ENCODE peak calls at places on chromosomes 16 and 17, in seven cellular contexts. M is breast epithelium; Q is fibroblast of lung; O is CD4-positive, alpha-beta memory T cell; S is uterus; P is left ventricle myocardium inferior; D is endothelial cell of umbilical vein. F is an unnamed sample. For H3K4me1, the result is how much of the 10 kb centered on the place peaks cover.

GRCh38 chr17:81553616-81554181 is 1.5 kb upstream of the FAAP100 start:
- DNase-seq in M (no peak), Q (peak), O (no peak), S (peak), P (no peak), D (peak), F (peak)

GRCh38 chr17:19739241-19740201 is 8.6 kb downstream of the ALDH3A1 start:
- DNase-seq in M (no peak), Q (no peak), O (no peak), S (no peak), P (no peak), D (no peak), F (no peak)

GRCh38 chr16:11721781-11722467 is 20.7 kb downstream of the TXNDC11 start:
- DNase-seq in M (no peak), Q (no peak), O (no peak), S (no peak), P (no peak), D (no peak), F (no peak)

GRCh38 chr17:48571024-48571818 is 6.9 kb downstream of the HOXB4 start:
- DNase-seq in M (no peak), Q (peak), O (no peak), S (no peak), P (no peak), D (peak), F (no peak)

GRCh38 chr17:72380737-72381136 is 259.9 kb downstream of the SOX9 start:
- DNase-seq in M (no peak), Q (no peak), O (no peak), S (no peak), P (no peak), D (no peak), F (no peak)

GRCh38 chr17:35801583-35802224 is 6.3 kb upstream of the MMP28 start:
- DNase-seq in M (peak), Q (peak), O (no peak), S (peak), P (peak), D (peak), F (peak)

GRCh38 chr17:80882926-80883685 is 108.5 kb upstream of the CHMP6 start:
- DNase-seq in M (no peak), Q (no peak), O (no peak), S (no peak), P (no peak), D (no peak), F (peak)

GRCh38 chr17:51319186-51319585 is 58.8 kb downstream of the UTP18 start:
- DNase-seq in M (no peak), Q (no peak), O (no peak), S (no peak), P (no peak), D (no peak), F (no peak)

GRCh38 chr16:77556203-77556602 is 121.4 kb upstream of the ADAMTS18 start:
- DNase-seq in M (no peak), Q (peak), O (no peak), S (no peak), P (no peak), D (no peak), F (no peak)

GRCh38 chr17:17033466-17033865 is 8.8 kb upstream of the MPRIP start:
- DNase-seq in M (no peak), Q (peak), O (no peak), S (no peak), P (no peak), D (no peak), F (no peak)

GRCh38 chr16:75311383-75311938 is 60.0 kb upstream of the BCAR1 start:
- DNase-seq in M (no peak), Q (peak), O (no peak), S (no peak), P (no peak), D (no peak), F (no peak)

GRCh38 chr16:85061566-85061965 is 34.0 kb downstream of the KIAA0513 start:
- DNase-seq in M (no peak), Q (no peak), O (no peak), S (no peak), P (peak), D (no peak), F (no peak)

GRCh38 chr17:27653572-27653971 is 22.6 kb downstream of the LGALS9 start:
- DNase-seq in M (no peak), Q (no peak), O (no peak), S (no peak), P (no peak), D (no peak), F (peak)

GRCh38 chr17:72424505-72425117 is 303.8 kb downstream of the SOX9 start:
- DNase-seq in M (no peak), Q (no peak), O (no peak), S (no peak), P (no peak), D (no peak), F (no peak)

GRCh38 chr17:79711715-79712305 is 18.9 kb upstream of the ENPP7 start:
- DNase-seq in M (peak), Q (no peak), O (no peak), S (no peak), P (no peak), D (no peak), F (no peak)

GRCh38 chr17:60154616-60155426 is 5.0 kb downstream of the CA4 start:
- DNase-seq in M (no peak), Q (peak), O (no peak), S (peak), P (no peak), D (peak), F (peak)

GRCh38 chr17:55440391-55440790 is 18.8 kb upstream of the MMD start:
- DNase-seq in M (no peak), Q (no peak), O (no peak), S (no peak), P (no peak), D (no peak), F (no peak)

GRCh38 chr16:88349903-88350900 is 32.6 kb upstream of the ZNF469 start:
- DNase-seq in M (no peak), Q (no peak), O (no peak), S (no peak), P (peak), D (no peak), F (peak)

GRCh38 chr17:61818225-61818624 is 45.1 kb downstream of the BRIP1 start:
- DNase-seq in M (no peak), Q (no peak), O (no peak), S (no peak), P (no peak), D (no peak), F (no peak)

GRCh38 chr17:81242421-81243332 is 3.6 kb downstream of the NDUFAF8 start:
- DNase-seq in M (no peak), Q (no peak), O (no peak), S (no peak), P (no peak), D (no peak), F (peak)

GRCh38 chr16:67389911-67390815 is 3.1 kb downstream of the TPPP3 start:
- DNase-seq in M (no peak), Q (no peak), O (no peak), S (peak), P (peak), D (no peak), F (no peak)

GRCh38 chr17:82399601-82400101 is 18.5 kb upstream of the HEXD start:
- DNase-seq in M (no peak), Q (no peak), O (no peak), S (no peak), P (no peak), D (no peak), F (peak)

GRCh38 chr17:49549311-49549605 is 26.4 kb upstream of the NXPH3 start:
- DNase-seq in M (no peak), Q (no peak), O (no peak), S (no peak), P (no peak), D (no peak), F (no peak)

GRCh38 chr17:80443498-80443897 is 28.5 kb downstream of the ENDOV start:
- DNase-seq in M (no peak), Q (no peak), O (no peak), S (no peak), P (no peak), D (no peak), F (no peak)

GRCh38 chr16:86396918-86397317 is 113.4 kb upstream of the FOXF1 start:
- DNase-seq in M (no peak), Q (peak), O (no peak), S (peak), P (no peak), D (peak), F (no peak)

GRCh38 chr16:49650603-49651002 is 205.3 kb downstream of the ZNF423 start:
- DNase-seq in M (no peak), Q (no peak), O (no peak), S (no peak), P (no peak), D (no peak), F (no peak)

GRCh38 chr17:40791808-40792436 is 7.8 kb downstream of the KRT28 start:
- DNase-seq in M (no peak), Q (peak), O (no peak), S (no peak), P (no peak), D (peak), F (no peak)

GRCh38 chr16:67170168-67170947 is at the start of gene NOL3:
- DNase-seq in M (peak), Q (peak), O (no peak), S (peak), P (peak), D (peak), F (peak)

GRCh38 chr16:50438041-50438437 is 69.3 kb upstream of the BRD7 start:
- DNase-seq in M (no peak), Q (no peak), O (no peak), S (no peak), P (no peak), D (no peak), F (no peak)

GRCh38 chr16:54813778-54814177 is 116.9 kb upstream of the IRX5 start:
- DNase-seq in M (no peak), Q (no peak), O (no peak), S (no peak), P (no peak), D (no peak), F (no peak)

GRCh38 chr17:42679001-42679491 is 2.3 kb upstream of the PLEKHH3 start:
- DNase-seq in M (peak), Q (peak), O (no peak), S (peak), P (no peak), D (peak), F (peak)

GRCh38 chr17:49334744-49335512 is 27.1 kb downstream of the ZNF652 start:
- DNase-seq in M (no peak), Q (no peak), O (no peak), S (no peak), P (no peak), D (no peak), F (no peak)

DNA sequence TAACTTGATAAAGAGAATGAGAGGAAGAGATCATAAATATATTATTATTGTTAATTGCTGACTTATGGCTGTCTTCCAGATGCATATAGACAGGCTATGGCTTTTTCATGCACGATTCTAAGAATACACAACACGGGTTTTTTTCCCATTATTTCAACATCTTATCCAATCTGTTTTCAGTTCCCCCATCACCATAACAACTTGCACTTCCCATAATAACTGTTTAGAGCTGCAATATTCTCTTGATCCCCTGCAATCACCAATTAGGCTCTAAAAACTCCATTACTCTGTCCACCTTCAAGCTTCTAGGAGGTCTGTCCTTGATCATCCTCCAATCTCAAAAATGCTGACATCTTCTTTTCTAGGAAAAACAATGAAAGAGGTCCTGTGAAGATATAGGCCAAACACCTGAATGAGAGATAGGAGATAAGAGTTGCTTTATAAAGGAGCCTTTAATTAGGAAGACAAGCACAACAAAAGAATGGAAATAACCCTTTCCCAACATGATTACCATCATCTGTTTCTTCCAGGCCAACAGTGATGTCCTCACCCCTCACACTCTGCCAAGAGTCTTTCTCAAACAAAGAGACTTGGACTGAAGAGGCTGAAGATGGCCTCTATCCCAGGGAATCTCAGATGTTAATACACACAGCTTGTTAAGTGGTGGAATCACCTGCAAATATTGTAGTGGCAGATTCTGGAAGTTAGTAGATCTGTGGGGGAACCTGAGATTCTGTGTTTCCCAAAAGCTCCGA is 32.2 kb upstream of the CCL2 start:
- DNase-seq in M (no peak), Q (no peak), O (no peak), S (no peak), P (no peak), D (no peak), F (no peak)
- H3K4me1 ChIP-seq in M (under half), Q (under half), O (under half), S (under half), P (under half), D (under half), F (under half)

GRCh38 chr16:53048139-53048915 is 4.4 kb downstream of the CHD9NB start:
- DNase-seq in M (no peak), Q (no peak), O (no peak), S (no peak), P (no peak), D (no peak), F (no peak)
- H3K4me1 ChIP-seq in M (under half), Q (under half), O (under half), S (under half), P (under half), D (under half), F (under half)

GRCh38 chr17:64083571-64084085 is 46.3 kb downstream of the ERN1 start:
- DNase-seq in M (no peak), Q (no peak), O (no peak), S (no peak), P (no peak), D (no peak), F (no peak)

GRCh38 chr17:64084086-64084939 is 45.6 kb downstream of the ERN1 start:
- DNase-seq in M (no peak), Q (peak), O (no peak), S (no peak), P (no peak), D (peak), F (no peak)

GRCh38 chr17:64084940-64085649 is 44.8 kb downstream of the ERN1 start:
- DNase-seq in M (no peak), Q (no peak), O (no peak), S (no peak), P (no peak), D (no peak), F (no peak)

GRCh38 chr17:64081802-64082799 is 47.8 kb downstream of the ERN1 start:
- DNase-seq in M (no peak), Q (peak), O (peak), S (no peak), P (no peak), D (peak), F (no peak)

GRCh38 chr17:64083093-64083492 is 46.9 kb downstream of the ERN1 start:
- DNase-seq in M (no peak), Q (no peak), O (no peak), S (no peak), P (no peak), D (no peak), F (no peak)
- H3K4me1 ChIP-seq in M (under half), Q (under half), O (half or more), S (under half), P (under half), D (under half), F (under half)

GRCh38 chr17:2401426-2402221 is 764 bp upstream of the MNT start:
- DNase-seq in M (peak), Q (peak), O (peak), S (peak), P (peak), D (peak), F (peak)

GRCh38 chr17:2399572-2400473 is 1.0 kb downstream of the MNT start:
- DNase-seq in M (peak), Q (peak), O (peak), S (peak), P (peak), D (peak), F (peak)

GRCh38 chr17:2402517-2402916 is 1.7 kb upstream of the MNT start:
- DNase-seq in M (peak), Q (no peak), O (no peak), S (no peak), P (no peak), D (no peak), F (no peak)

GRCh38 chr17:2400474-2400866 is 390 bp downstream of the MNT start:
- DNase-seq in M (no peak), Q (peak), O (peak), S (peak), P (peak), D (peak), F (peak)

GRCh38 chr17:2400877-2401425 is at the start of gene MNT:
- DNase-seq in M (peak), Q (peak), O (peak), S (peak), P (peak), D (peak), F (peak)
- H3K4me1 ChIP-seq in M (under half), Q (under half), O (under half), S (under half), P (half or more), D (under half), F (under half)

DNA sequence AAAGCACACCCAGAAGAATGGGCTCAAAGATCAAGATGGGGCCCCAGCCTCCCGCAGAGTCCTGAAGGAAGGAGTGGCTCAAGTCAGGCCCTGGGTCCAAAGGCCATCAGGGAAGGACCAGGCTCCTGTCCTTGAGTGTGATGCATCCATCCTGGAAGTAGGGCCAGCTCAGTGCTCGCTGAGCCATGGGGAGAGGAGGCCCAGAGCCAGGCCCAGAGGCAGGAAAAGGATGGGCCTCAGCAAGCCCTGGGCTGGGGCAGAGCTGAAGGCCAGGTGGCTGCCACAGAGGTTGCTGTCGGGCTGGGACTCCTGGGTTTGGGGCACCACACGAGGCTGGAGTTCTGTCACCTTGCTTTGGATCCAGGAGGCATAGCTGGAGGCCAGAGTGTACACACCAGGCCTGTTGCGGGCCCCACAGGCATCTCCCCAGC is 3.7 kb downstream of the PRSS8 start:
- DNase-seq in M (no peak), Q (no peak), O (no peak), S (no peak), P (no peak), D (no peak), F (peak)
- H3K4me1 ChIP-seq in M (under half), Q (under half), O (under half), S (under half), P (under half), D (under half), F (under half)

DNA sequence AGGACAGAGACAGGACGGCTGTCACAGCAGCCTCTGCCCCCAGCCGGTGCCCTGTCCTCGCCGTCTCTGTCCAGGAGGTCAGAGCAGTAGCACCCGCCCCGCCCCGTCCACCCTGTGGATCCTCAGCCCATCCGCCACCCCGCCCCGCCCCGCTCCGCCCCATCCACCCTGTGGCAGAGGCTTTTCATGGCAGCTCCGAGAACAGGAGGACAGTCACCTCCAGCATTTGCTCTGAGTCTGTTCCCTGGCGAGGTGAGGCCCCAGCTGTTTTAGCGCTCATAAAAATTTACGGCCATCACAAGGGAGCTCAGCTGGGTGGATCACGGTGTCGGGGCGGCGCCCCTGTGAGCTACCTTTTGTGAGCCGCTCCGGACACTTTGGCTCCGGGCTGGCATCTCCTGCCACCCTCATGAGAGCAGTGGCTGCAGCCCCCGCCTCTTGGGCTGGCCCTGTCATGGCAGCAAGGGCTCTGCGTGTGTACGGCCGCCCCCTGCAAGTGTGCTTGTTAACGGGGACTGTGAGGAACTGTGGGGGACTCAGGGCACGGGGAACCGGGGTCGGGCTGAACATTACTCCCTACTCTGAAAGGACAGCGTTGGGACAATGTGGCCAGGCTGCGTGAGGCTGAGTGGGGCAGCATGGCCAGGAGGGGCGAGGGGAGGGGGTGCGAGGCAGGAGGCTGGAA is 32.3 kb upstream of the GNG13 start:
- DNase-seq in M (no peak), Q (no peak), O (no peak), S (no peak), P (no peak), D (no peak), F (peak)
- H3K4me1 ChIP-seq in M (under half), Q (under half), O (under half), S (under half), P (under half), D (under half), F (under half)